ENCODE peak calls at places on chromosomes 2 and 18, in nine cellular contexts. One of them, this sample, is unnamed.

GRCh38 chr2:152558174-152559091 is 158.8 kb downstream of the PRPF40A start:
- DNase-seq in OCI-LY7: no peak
- DNase-seq in SK-N-SH: no peak
- DNase-seq in hepatocyte: no peak
- DNase-seq in GM23248: peak; percentile 84
- DNase-seq in MM.1S: no peak
- DNase-seq in GM23338: no peak
- DNase-seq in HCT116: no peak
- DNase-seq in PC-3: peak; percentile 72
- DNase-seq in this sample: no peak

GRCh38 chr18:76605341-76605929 is 110.4 kb upstream of the ZNF516 start:
- DNase-seq in SK-N-SH: no peak
- DNase-seq in GM23248: no peak
- DNase-seq in hepatocyte: no peak
- DNase-seq in MM.1S: no peak
- DNase-seq in PC-3: no peak
- DNase-seq in GM23338: no peak
- DNase-seq in OCI-LY7: no peak
- DNase-seq in HCT116: no peak
- DNase-seq in this sample: no peak

GRCh38 chr2:239815638-239816035 is 209.5 kb downstream of the NDUFA10 start:
- DNase-seq in PC-3: no peak
- DNase-seq in HCT116: no peak
- DNase-seq in SK-N-SH: no peak
- DNase-seq in MM.1S: no peak
- DNase-seq in OCI-LY7: no peak
- DNase-seq in hepatocyte: no peak
- DNase-seq in GM23248: no peak
- DNase-seq in GM23338: no peak
- DNase-seq in this sample: no peak

GRCh38 chr2:195813401-195813800 is 156.4 kb downstream of the SLC39A10 start:
- DNase-seq in SK-N-SH: no peak
- DNase-seq in MM.1S: no peak
- DNase-seq in GM23338: no peak
- DNase-seq in GM23248: no peak
- DNase-seq in HCT116: no peak
- DNase-seq in hepatocyte: no peak
- DNase-seq in OCI-LY7: no peak
- DNase-seq in PC-3: no peak
- DNase-seq in this sample: no peak

GRCh38 chr2:66548422-66548821 is 113.5 kb downstream of the MEIS1 start:
- DNase-seq in HCT116: no peak
- DNase-seq in GM23338: no peak
- DNase-seq in OCI-LY7: no peak
- DNase-seq in hepatocyte: no peak
- DNase-seq in SK-N-SH: no peak
- DNase-seq in GM23248: no peak
- DNase-seq in MM.1S: no peak
- DNase-seq in PC-3: no peak
- DNase-seq in this sample: no peak

GRCh38 chr2:193463016-193463415 is 1268.3 kb upstream of the TMEFF2 start:
- DNase-seq in HCT116: no peak
- DNase-seq in PC-3: no peak
- DNase-seq in hepatocyte: no peak
- DNase-seq in SK-N-SH: no peak
- DNase-seq in GM23248: no peak
- DNase-seq in OCI-LY7: no peak
- DNase-seq in GM23338: no peak
- DNase-seq in MM.1S: no peak
- DNase-seq in this sample: no peak

GRCh38 chr18:77062518-77063003 is 70.0 kb downstream of the MBP start:
- DNase-seq in MM.1S: peak; percentile 93
- DNase-seq in GM23338: no peak
- DNase-seq in PC-3: no peak
- DNase-seq in SK-N-SH: no peak
- DNase-seq in hepatocyte: no peak
- DNase-seq in GM23248: no peak
- DNase-seq in OCI-LY7: peak; percentile 77
- DNase-seq in HCT116: no peak
- DNase-seq in this sample: no peak

GRCh38 chr2:221431477-221431876 is 140.6 kb downstream of the EPHA4 start:
- DNase-seq in GM23338: no peak
- DNase-seq in SK-N-SH: no peak
- DNase-seq in HCT116: no peak
- DNase-seq in hepatocyte: no peak
- DNase-seq in OCI-LY7: no peak
- DNase-seq in PC-3: no peak
- DNase-seq in MM.1S: no peak
- DNase-seq in GM23248: no peak
- DNase-seq in this sample: no peak

GRCh38 chr2:64639691-64640090 is 14.0 kb downstream of the SERTAD2 start:
- DNase-seq in hepatocyte: no peak
- DNase-seq in OCI-LY7: no peak
- DNase-seq in MM.1S: no peak
- DNase-seq in HCT116: no peak
- DNase-seq in GM23338: no peak
- DNase-seq in PC-3: no peak
- DNase-seq in GM23248: no peak
- DNase-seq in SK-N-SH: no peak
- DNase-seq in this sample: no peak

GRCh38 chr18:80172056-80172455 is 63.0 kb downstream of the ADNP2 start:
- DNase-seq in SK-N-SH: no peak
- DNase-seq in hepatocyte: no peak
- DNase-seq in GM23338: no peak
- DNase-seq in GM23248: no peak
- DNase-seq in MM.1S: no peak
- DNase-seq in PC-3: no peak
- DNase-seq in OCI-LY7: no peak
- DNase-seq in HCT116: no peak
- DNase-seq in this sample: no peak

GRCh38 chr18:2087877-2088673 is 483.2 kb downstream of the METTL4 start:
- DNase-seq in HCT116: no peak
- DNase-seq in PC-3: no peak
- DNase-seq in GM23248: no peak
- DNase-seq in hepatocyte: peak; percentile 14
- DNase-seq in OCI-LY7: no peak
- DNase-seq in MM.1S: no peak
- DNase-seq in SK-N-SH: no peak
- DNase-seq in GM23338: no peak
- DNase-seq in this sample: no peak

GRCh38 chr2:138893746-138894145 is 113.6 kb upstream of the NXPH2 start:
- DNase-seq in GM23248: no peak
- DNase-seq in PC-3: peak; percentile 33
- DNase-seq in HCT116: no peak
- DNase-seq in MM.1S: no peak
- DNase-seq in hepatocyte: no peak
- DNase-seq in GM23338: no peak
- DNase-seq in SK-N-SH: no peak
- DNase-seq in OCI-LY7: no peak
- DNase-seq in this sample: no peak

GRCh38 chr18:48460929-48461583 is 51.9 kb upstream of the ZBTB7C start:
- DNase-seq in HCT116: no peak
- DNase-seq in OCI-LY7: no peak
- DNase-seq in SK-N-SH: no peak
- DNase-seq in PC-3: peak; percentile 52
- DNase-seq in MM.1S: no peak
- DNase-seq in hepatocyte: peak; percentile 39
- DNase-seq in GM23248: no peak
- DNase-seq in GM23338: no peak
- DNase-seq in this sample: no peak

GRCh38 chr2:191115391-191115790 is 35.4 kb downstream of the STAT4 start:
- DNase-seq in GM23338: no peak
- DNase-seq in OCI-LY7: no peak
- DNase-seq in hepatocyte: no peak
- DNase-seq in GM23248: peak; percentile 23
- DNase-seq in PC-3: no peak
- DNase-seq in SK-N-SH: no peak
- DNase-seq in MM.1S: no peak
- DNase-seq in HCT116: no peak
- DNase-seq in this sample: no peak

GRCh38 chr2:147247749-147248148 is 597.1 kb upstream of the ACVR2A start:
- DNase-seq in HCT116: no peak
- DNase-seq in SK-N-SH: no peak
- DNase-seq in GM23338: no peak
- DNase-seq in MM.1S: no peak
- DNase-seq in PC-3: no peak
- DNase-seq in GM23248: no peak
- DNase-seq in hepatocyte: no peak
- DNase-seq in OCI-LY7: no peak
- DNase-seq in this sample: no peak

GRCh38 chr2:117551858-117552257 is 262.6 kb upstream of the DDX18 start:
- DNase-seq in SK-N-SH: no peak
- DNase-seq in GM23338: peak; percentile 27
- DNase-seq in MM.1S: no peak
- DNase-seq in GM23248: no peak
- DNase-seq in HCT116: no peak
- DNase-seq in OCI-LY7: no peak
- DNase-seq in PC-3: no peak
- DNase-seq in hepatocyte: no peak
- DNase-seq in this sample: no peak

GRCh38 chr2:63345285-63345633 is 243.0 kb downstream of the WDPCP start:
- DNase-seq in PC-3: no peak
- DNase-seq in HCT116: no peak
- DNase-seq in OCI-LY7: no peak
- DNase-seq in hepatocyte: no peak
- DNase-seq in MM.1S: peak; percentile 7
- DNase-seq in SK-N-SH: no peak
- DNase-seq in GM23338: no peak
- DNase-seq in GM23248: no peak
- DNase-seq in this sample: no peak
- H4K20me1 ChIP-seq in PC-3: no peaks in the 10 kb centered on the region
- H4K20me1 ChIP-seq in HCT116: no peaks in the 10 kb centered on the region
- H4K20me1 ChIP-seq in OCI-LY7: no peaks in the 10 kb centered on the region
- H4K20me1 ChIP-seq in hepatocyte: no peaks in the 10 kb centered on the region
- H4K20me1 ChIP-seq in MM.1S: no peaks in the 10 kb centered on the region
- H4K20me1 ChIP-seq in SK-N-SH: no peaks in the 10 kb centered on the region
- H4K20me1 ChIP-seq in GM23338: no peaks in the 10 kb centered on the region
- H4K20me1 ChIP-seq in GM23248: no peaks in the 10 kb centered on the region
- H4K20me1 ChIP-seq in this sample: no peaks in the 10 kb centered on the region

DNA sequence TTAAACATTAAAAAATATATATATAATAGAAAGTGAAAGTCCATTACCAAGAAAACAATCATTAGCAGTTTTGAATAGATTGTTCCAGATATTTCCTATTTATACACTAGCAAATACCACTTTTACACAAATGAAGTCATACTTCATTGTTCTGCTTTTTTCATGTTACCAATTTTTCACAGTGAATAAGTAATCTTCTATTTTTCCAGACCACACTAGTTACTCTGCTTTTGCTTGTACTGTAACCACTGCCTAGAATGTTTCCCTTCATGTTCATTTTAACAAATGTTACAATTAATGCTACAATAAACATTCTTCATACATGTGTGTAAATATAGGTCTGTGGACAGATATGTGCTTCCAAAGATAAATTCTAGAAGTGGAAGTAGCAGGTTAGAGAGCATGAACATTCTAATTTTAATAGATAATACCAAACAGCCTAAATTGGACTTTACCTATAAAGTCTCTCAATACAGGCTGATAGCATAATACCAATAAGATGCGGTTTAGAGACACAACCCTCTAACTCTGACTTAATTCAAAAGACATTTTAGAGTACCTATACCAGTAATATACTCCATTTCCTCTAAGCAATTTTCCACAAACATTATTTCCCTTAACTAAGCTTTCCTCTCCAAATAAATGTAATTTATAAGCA is 17.0 kb downstream of the ITSN2 start:
- DNase-seq in PC-3: no peak
- DNase-seq in OCI-LY7: no peak
- DNase-seq in GM23248: no peak
- DNase-seq in GM23338: no peak
- DNase-seq in MM.1S: no peak
- DNase-seq in SK-N-SH: no peak
- DNase-seq in HCT116: no peak
- DNase-seq in hepatocyte: no peak
- DNase-seq in this sample: no peak
- TF ChIP-seq EZH2phosphoT487 in PC-3: no peak
- TF ChIP-seq EZH2phosphoT487 in OCI-LY7: no peak
- TF ChIP-seq EZH2phosphoT487 in GM23248: no peak
- TF ChIP-seq EZH2phosphoT487 in GM23338: no peak
- TF ChIP-seq EZH2phosphoT487 in MM.1S: no peak
- TF ChIP-seq EZH2phosphoT487 in SK-N-SH: no peak
- TF ChIP-seq EZH2phosphoT487 in HCT116: no peak
- TF ChIP-seq EZH2phosphoT487 in hepatocyte: no peak
- TF ChIP-seq EZH2phosphoT487 in this sample: no peak

DNA sequence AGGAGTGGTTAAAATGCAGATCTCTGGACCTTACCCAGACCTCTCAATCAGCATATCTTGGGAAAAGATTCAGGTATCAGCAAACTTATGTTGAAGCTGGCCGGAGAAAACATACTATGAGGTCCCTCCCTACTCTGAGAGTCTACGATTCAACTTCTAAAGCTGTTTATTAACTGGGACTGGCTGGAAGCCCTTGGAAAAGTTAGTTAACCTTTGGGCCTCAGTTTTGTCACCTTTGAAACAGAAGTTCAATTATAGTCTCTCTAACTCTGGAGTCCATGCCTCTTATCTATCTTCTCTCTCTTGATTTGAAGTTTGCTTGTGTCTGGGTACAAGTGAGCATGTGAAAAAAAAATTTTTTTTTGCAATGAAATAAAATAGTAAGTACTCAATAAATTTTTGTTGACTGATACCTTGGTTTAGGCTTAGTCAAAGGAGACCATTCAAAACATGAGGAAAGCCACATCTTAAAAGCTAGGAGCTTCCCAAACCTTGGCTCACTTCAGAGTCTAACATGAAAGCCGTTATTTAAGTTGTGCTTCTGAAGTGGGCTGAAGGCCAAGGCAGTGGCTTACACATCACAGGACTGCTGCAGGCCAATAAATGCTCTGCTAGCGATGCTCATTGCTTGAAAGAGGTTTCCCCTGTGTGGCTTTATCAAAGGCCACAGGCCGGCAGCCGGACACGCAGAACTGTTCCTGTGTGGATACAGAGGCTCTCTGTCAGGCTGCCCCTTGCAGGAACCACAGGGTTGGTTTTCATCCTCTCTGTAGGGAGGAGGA is 110.6 kb upstream of the FAM136A start:
- DNase-seq in HCT116: no peak
- DNase-seq in GM23248: no peak
- DNase-seq in OCI-LY7: no peak
- DNase-seq in MM.1S: no peak
- DNase-seq in SK-N-SH: no peak
- DNase-seq in PC-3: no peak
- DNase-seq in GM23338: no peak
- DNase-seq in hepatocyte: peak; percentile 23
- DNase-seq in this sample: no peak
- H4K20me1 ChIP-seq in HCT116: no peaks in the 10 kb centered on the region
- H4K20me1 ChIP-seq in GM23248: no peaks in the 10 kb centered on the region
- H4K20me1 ChIP-seq in OCI-LY7: no peaks in the 10 kb centered on the region
- H4K20me1 ChIP-seq in MM.1S: no peaks in the 10 kb centered on the region
- H4K20me1 ChIP-seq in SK-N-SH: no peaks in the 10 kb centered on the region
- H4K20me1 ChIP-seq in PC-3: no peaks in the 10 kb centered on the region
- H4K20me1 ChIP-seq in GM23338: no peaks in the 10 kb centered on the region
- H4K20me1 ChIP-seq in hepatocyte: no peaks in the 10 kb centered on the region
- H4K20me1 ChIP-seq in this sample: no peaks in the 10 kb centered on the region

DNA sequence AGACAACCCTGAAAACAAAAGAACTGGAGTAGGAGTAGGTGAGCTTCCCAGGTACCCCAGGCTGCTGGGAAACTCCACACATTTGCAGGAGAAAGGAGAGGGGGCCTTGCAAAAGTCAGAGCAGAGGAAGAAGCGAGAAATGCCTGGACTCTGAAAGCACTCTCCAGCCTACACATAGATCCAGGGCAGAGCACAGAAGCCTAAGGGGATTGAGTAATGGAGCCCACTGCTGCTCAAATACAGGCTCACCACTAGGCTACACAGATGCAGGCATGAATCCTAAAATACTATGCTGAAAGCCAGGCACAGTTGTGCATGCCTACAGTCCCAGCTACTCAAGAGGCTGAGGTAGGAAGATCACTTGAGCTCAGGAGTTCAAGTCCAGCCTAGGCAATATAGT is 33.4 kb downstream of the OSBPL1A start:
- DNase-seq in OCI-LY7: no peak
- DNase-seq in HCT116: no peak
- DNase-seq in hepatocyte: no peak
- DNase-seq in SK-N-SH: no peak
- DNase-seq in GM23338: peak; percentile 30
- DNase-seq in GM23248: no peak
- DNase-seq in PC-3: no peak
- DNase-seq in MM.1S: no peak
- DNase-seq in this sample: no peak
- TF ChIP-seq EZH2phosphoT487 in OCI-LY7: no peak
- TF ChIP-seq EZH2phosphoT487 in HCT116: no peak
- TF ChIP-seq EZH2phosphoT487 in hepatocyte: no peak
- TF ChIP-seq EZH2phosphoT487 in SK-N-SH: no peak
- TF ChIP-seq EZH2phosphoT487 in GM23338: no peak
- TF ChIP-seq EZH2phosphoT487 in GM23248: no peak
- TF ChIP-seq EZH2phosphoT487 in PC-3: no peak
- TF ChIP-seq EZH2phosphoT487 in MM.1S: no peak
- TF ChIP-seq EZH2phosphoT487 in this sample: no peak